ENCODE peak calls at places on chromosomes 3 and 15, in four cellular contexts. Q is fibroblast of the aortic adventitia; X is adipocyte; W is stimulated activated CD4-positive, alpha-beta T cell treated with anti-CD3 and anti-CD28 coated beads, Interleukin-1b, Interleukin-23, amount 100 ng/mL, for 48 hours. Z is an unnamed sample.

GRCh38 chr3:94043285-94043684 is 14.9 kb upstream of the STX19 start:
- DNase-seq in Q (no peak), X (no peak), W (no peak), Z (no peak)

GRCh38 chr15:77187751-77188464 is 117.0 kb upstream of the TSPAN3 start:
- DNase-seq in Q (peak; percentile 73), X (peak; percentile 30), W (no peak), Z (no peak)

GRCh38 chr3:109275702-109276293 is 40.5 kb downstream of the DPPA2 start:
- DNase-seq in Q (peak; percentile 19), X (peak; percentile 72), W (no peak), Z (peak; percentile 23)

GRCh38 chr15:45307230-45307924 is 55.3 kb downstream of the SLC28A2 start:
- DNase-seq in Q (peak; percentile 82), X (peak; percentile 70), W (no peak), Z (no peak)

GRCh38 chr15:59725172-59725486 is 36.0 kb upstream of the BNIP2 start:
- DNase-seq in Q (no peak), X (no peak), W (no peak), Z (no peak)

GRCh38 chr3:172577962-172578560 is 54.8 kb upstream of the TNFSF10 start:
- DNase-seq in Q (no peak), X (no peak), W (no peak), Z (no peak)

GRCh38 chr3:130354430-130354829 is 9.0 kb downstream of the COL6A5 start:
- DNase-seq in Q (no peak), X (no peak), W (no peak), Z (no peak)

GRCh38 chr3:183551930-183552329 is 3.6 kb downstream of the KLHL6 start:
- DNase-seq in Q (no peak), X (no peak), W (peak; percentile 71), Z (no peak)

GRCh38 chr3:24500806-24501205 is 6.2 kb upstream of the THRB start:
- DNase-seq in Q (no peak), X (no peak), W (no peak), Z (no peak)

GRCh38 chr15:39663684-39664083 is 82.8 kb downstream of the THBS1 start:
- DNase-seq in Q (peak; percentile 65), X (no peak), W (no peak), Z (no peak)

GRCh38 chr15:33083232-33084006 is 111.1 kb downstream of the FMN1 start:
- DNase-seq in Q (no peak), X (no peak), W (no peak), Z (peak; percentile 67)

GRCh38 chr3:190205739-190206138 is 85.0 kb upstream of the P3H2 start:
- DNase-seq in Q (peak; percentile 55), X (peak; percentile 58), W (no peak), Z (no peak)

GRCh38 chr3:150384517-150385212 is 23.4 kb upstream of the TSC22D2 start:
- DNase-seq in Q (no peak), X (no peak), W (peak; percentile 59), Z (no peak)

GRCh38 chr15:77907824-77908751 is 169.4 kb downstream of the TBC1D2B start:
- DNase-seq in Q (no peak), X (peak; percentile 39), W (peak; percentile 76), Z (no peak)

GRCh38 chr15:101657968-101658784 is 6.0 kb upstream of the TM2D3 start:
- DNase-seq in Q (no peak), X (no peak), W (no peak), Z (no peak)

GRCh38 chr3:143538577-143538981 is 309.7 kb downstream of the SLC9A9 start:
- DNase-seq in Q (peak; percentile 85), X (peak; percentile 86), W (no peak), Z (no peak)

GRCh38 chr3:86991840-86992430 is 986 bp upstream of the VGLL3 start:
- DNase-seq in Q (no peak), X (peak; percentile 47), W (no peak), Z (no peak)

GRCh38 chr3:52349611-52350395 is 33.7 kb downstream of the DNAH1 start:
- DNase-seq in Q (no peak), X (no peak), W (no peak), Z (no peak)

GRCh38 chr3:9776896-9777694 is 7.3 kb upstream of the CAMK1 start:
- DNase-seq in Q (no peak), X (no peak), W (no peak), Z (no peak)

GRCh38 chr15:52783191-52783829 is 6.8 kb downstream of the ONECUT1 start:
- DNase-seq in Q (no peak), X (no peak), W (no peak), Z (no peak)

GRCh38 chr3:72288955-72289707 is 504.2 kb upstream of the PROK2 start:
- DNase-seq in Q (no peak), X (peak; percentile 92), W (no peak), Z (no peak)

GRCh38 chr3:4524423-4524769 is 31.2 kb downstream of the ITPR1 start:
- DNase-seq in Q (peak; percentile 48), X (peak; percentile 76), W (no peak), Z (no peak)

GRCh38 chr3:38138347-38139190 is at the start of gene MYD88:
- DNase-seq in Q (peak; percentile 51), X (peak; percentile 86), W (peak; percentile 81), Z (no peak)

GRCh38 chr3:60772584-60772983 is 478.7 kb downstream of the FHIT start:
- DNase-seq in Q (no peak), X (no peak), W (no peak), Z (peak; percentile 40)

Z was measured in iPS DF 19.7.